ENCODE peak calls at places on chromosomes 2 and 18, in ten cellular contexts. W is C1 segment of cervical spinal cord; X is A172; F is T-helper 17 cell; D is stimulated activated CD8-positive, alpha-beta memory T cell treated with anti-CD3 and anti-CD28 coated beads, Interleukin-15, amount 100 ng/mL, for 1 hour; M is NCI-H345; N is small intestine; V is lung; S is activated CD8-positive, alpha-beta memory T cell treated with anti-CD3 and anti-CD28 coated beads, Interleukin-2, amount 50 U/mL, for 4 hours; T is NCI-H774. A is an unnamed sample.

GRCh38 chr2:177148477-177149154 is 64.0 kb upstream of the HNRNPA3 start:
- DNase-seq in W (peak), X (peak), F (peak), D (peak), M (peak), N (peak), V (peak), S (peak), T (peak), A (peak)

GRCh38 chr2:49914281-49914680 is 760.0 kb upstream of the FSHR start:
- DNase-seq in W (no peak), X (peak), F (no peak), D (no peak), M (peak), N (no peak), V (no peak), S (no peak), T (no peak), A (no peak)

GRCh38 chr2:70767699-70768584 is at the start of gene ADD2:
- DNase-seq in W (peak), X (peak), F (no peak), D (peak), M (peak), N (no peak), V (no peak), S (peak), T (peak), A (peak)

GRCh38 chr2:216987176-216987809 is 127.4 kb upstream of the TNP1 start:
- DNase-seq in W (no peak), X (no peak), F (no peak), D (no peak), M (no peak), N (no peak), V (no peak), S (no peak), T (no peak), A (no peak)

GRCh38 chr2:71347517-71347916 is 15.9 kb downstream of the ZNF638 start:
- DNase-seq in W (no peak), X (peak), F (no peak), D (no peak), M (no peak), N (no peak), V (no peak), S (no peak), T (no peak), A (no peak)

GRCh38 chr2:171814883-171815282 is 79.2 kb downstream of the SLC25A12 start:
- DNase-seq in W (no peak), X (no peak), F (no peak), D (no peak), M (no peak), N (no peak), V (no peak), S (no peak), T (no peak), A (no peak)

GRCh38 chr18:74142251-74142650 is 5.4 kb downstream of the FBXO15 start:
- DNase-seq in W (no peak), X (no peak), F (no peak), D (no peak), M (no peak), N (no peak), V (no peak), S (no peak), T (no peak), A (no peak)

GRCh38 chr2:235946590-235946989 is 221.6 kb downstream of the GBX2 start:
- DNase-seq in W (no peak), X (no peak), F (no peak), D (no peak), M (no peak), N (no peak), V (no peak), S (no peak), T (no peak), A (no peak)

GRCh38 chr2:173448938-173449471 is 94.3 kb downstream of the CDCA7 start:
- DNase-seq in W (peak), X (peak), F (peak), D (peak), M (no peak), N (peak), V (peak), S (peak), T (peak), A (peak)

GRCh38 chr18:35692866-35693265 is 111.3 kb downstream of the GALNT1 start:
- DNase-seq in W (no peak), X (no peak), F (no peak), D (no peak), M (no peak), N (no peak), V (no peak), S (no peak), T (no peak), A (no peak)

A was measured in memory B cell.